ENCODE peak calls at places on chromosomes 6 and 20, in five cellular contexts. One of them, this sample, is unnamed.

GRCh38 chr6:69732640-69733039 is 64.2 kb downstream of the LMBRD1 start:
- DNase-seq in HepG2: no peak
- DNase-seq in K562: peak
- DNase-seq in HCT116: no peak
- DNase-seq in GM12878: peak
- DNase-seq in this sample: peak

GRCh38 chr6:25050356-25050755 is 114.6 kb upstream of the RIPOR2 start:
- DNase-seq in HCT116: no peak
- DNase-seq in HepG2: no peak
- DNase-seq in K562: peak
- DNase-seq in GM12878: no peak
- DNase-seq in this sample: no peak

GRCh38 chr6:71015392-71015791 is 58.5 kb upstream of the B3GAT2 start:
- DNase-seq in K562: no peak
- DNase-seq in HCT116: no peak
- DNase-seq in GM12878: no peak
- DNase-seq in HepG2: no peak
- DNase-seq in this sample: no peak

GRCh38 chr20:3477861-3478544 is 7.2 kb downstream of the ATRN start:
- DNase-seq in HepG2: peak
- DNase-seq in HCT116: no peak
- DNase-seq in K562: no peak
- DNase-seq in GM12878: no peak
- DNase-seq in this sample: no peak

GRCh38 chr6:2047855-2048254 is 197.6 kb downstream of the GMDS start:
- DNase-seq in HepG2: no peak
- DNase-seq in HCT116: no peak
- DNase-seq in K562: no peak
- DNase-seq in GM12878: no peak
- DNase-seq in this sample: no peak

GRCh38 chr6:129590408-129591022 is 119.5 kb downstream of the ARHGAP18 start:
- DNase-seq in K562: no peak
- DNase-seq in HCT116: no peak
- DNase-seq in GM12878: no peak
- DNase-seq in HepG2: no peak
- DNase-seq in this sample: no peak

GRCh38 chr20:48640871-48641270 is 186.9 kb downstream of the PREX1 start:
- DNase-seq in K562: no peak
- DNase-seq in GM12878: no peak
- DNase-seq in HepG2: no peak
- DNase-seq in HCT116: no peak
- DNase-seq in this sample: no peak

GRCh38 chr6:135664527-135664926 is 167.0 kb upstream of the AHI1 start:
- DNase-seq in HCT116: no peak
- DNase-seq in K562: no peak
- DNase-seq in GM12878: no peak
- DNase-seq in HepG2: no peak
- DNase-seq in this sample: no peak

GRCh38 chr20:44962483-44962882 is 2.3 kb upstream of the TOMM34 start:
- DNase-seq in K562: no peak
- DNase-seq in GM12878: no peak
- DNase-seq in HepG2: no peak
- DNase-seq in HCT116: no peak
- DNase-seq in this sample: no peak

GRCh38 chr6:43256670-43257664 is 13.7 kb downstream of the TTBK1 start:
- DNase-seq in GM12878: no peak
- DNase-seq in HCT116: no peak
- DNase-seq in K562: no peak
- DNase-seq in HepG2: no peak
- DNase-seq in this sample: no peak

GRCh38 chr6:47348316-47348863 is 38.7 kb upstream of the TNFRSF21 start:
- DNase-seq in HCT116: no peak
- DNase-seq in K562: no peak
- DNase-seq in GM12878: no peak
- DNase-seq in HepG2: no peak
- DNase-seq in this sample: no peak

GRCh38 chr6:119716668-119717270 is 367.2 kb upstream of the MAN1A1 start:
- DNase-seq in HCT116: no peak
- DNase-seq in HepG2: no peak
- DNase-seq in GM12878: no peak
- DNase-seq in K562: no peak
- DNase-seq in this sample: no peak

GRCh38 chr6:41705329-41705995 is 29.9 kb downstream of the TFEB start:
- DNase-seq in GM12878: no peak
- DNase-seq in HCT116: no peak
- DNase-seq in HepG2: no peak
- DNase-seq in K562: no peak
- DNase-seq in this sample: no peak

GRCh38 chr6:124040655-124041054 is 237.0 kb downstream of the NKAIN2 start:
- DNase-seq in GM12878: no peak
- DNase-seq in K562: no peak
- DNase-seq in HepG2: no peak
- DNase-seq in HCT116: no peak
- DNase-seq in this sample: no peak

GRCh38 chr6:41040101-41040910 is 1.3 kb upstream of the UNC5CL start:
- DNase-seq in K562: peak
- DNase-seq in HCT116: no peak
- DNase-seq in HepG2: peak
- DNase-seq in GM12878: no peak
- DNase-seq in this sample: no peak

GRCh38 chr20:37727247-37727956 is 33.6 kb downstream of the CTNNBL1 start:
- DNase-seq in HepG2: peak
- DNase-seq in K562: no peak
- DNase-seq in GM12878: no peak
- DNase-seq in HCT116: no peak
- DNase-seq in this sample: no peak

GRCh38 chr20:38005866-38006265 is 27.4 kb downstream of the TTI1 start:
- DNase-seq in HepG2: no peak
- DNase-seq in HCT116: no peak
- DNase-seq in GM12878: no peak
- DNase-seq in K562: no peak
- DNase-seq in this sample: no peak

GRCh38 chr6:134706153-134706552 is 243.7 kb downstream of the ALDH8A1 start:
- DNase-seq in HepG2: no peak
- DNase-seq in GM12878: no peak
- DNase-seq in K562: no peak
- DNase-seq in HCT116: no peak
- DNase-seq in this sample: peak

GRCh38 chr6:14573267-14573666 is 455.7 kb downstream of the CD83 start:
- DNase-seq in HepG2: no peak
- DNase-seq in HCT116: no peak
- DNase-seq in K562: no peak
- DNase-seq in GM12878: no peak
- DNase-seq in this sample: no peak

GRCh38 chr6:53309059-53309896 is 39.5 kb downstream of the ELOVL5 start:
- DNase-seq in HCT116: no peak
- DNase-seq in K562: peak
- DNase-seq in GM12878: peak
- DNase-seq in HepG2: peak
- DNase-seq in this sample: peak

GRCh38 chr6:129393659-129394058 is 316.3 kb downstream of the ARHGAP18 start:
- DNase-seq in K562: no peak
- DNase-seq in HepG2: no peak
- DNase-seq in HCT116: no peak
- DNase-seq in GM12878: no peak
- DNase-seq in this sample: no peak

GRCh38 chr6:74731204-74731603 is 474.6 kb downstream of the COL12A1 start:
- DNase-seq in HepG2: no peak
- DNase-seq in K562: no peak
- DNase-seq in HCT116: no peak
- DNase-seq in GM12878: no peak
- DNase-seq in this sample: no peak

GRCh38 chr20:15012551-15012950 is 675.1 kb upstream of the FLRT3 start:
- DNase-seq in HepG2: no peak
- DNase-seq in HCT116: no peak
- DNase-seq in K562: no peak
- DNase-seq in GM12878: no peak
- DNase-seq in this sample: no peak

GRCh38 chr6:53302678-53303360 is 45.9 kb downstream of the ELOVL5 start:
- DNase-seq in K562: no peak
- DNase-seq in HCT116: no peak
- DNase-seq in GM12878: no peak
- DNase-seq in HepG2: peak
- DNase-seq in this sample: no peak

GRCh38 chr6:2021713-2022125 is 223.7 kb downstream of the GMDS start:
- DNase-seq in K562: no peak
- DNase-seq in HCT116: no peak
- DNase-seq in HepG2: no peak
- DNase-seq in GM12878: no peak
- DNase-seq in this sample: no peak

GRCh38 chr6:30806581-30807183 is 62.3 kb upstream of the IER3 start:
- DNase-seq in HCT116: peak
- DNase-seq in GM12878: no peak
- DNase-seq in HepG2: no peak
- DNase-seq in K562: no peak
- DNase-seq in this sample: peak

GRCh38 chr6:15447546-15448232 is 201.8 kb downstream of the JARID2 start:
- DNase-seq in HepG2: no peak
- DNase-seq in K562: no peak
- DNase-seq in GM12878: no peak
- DNase-seq in HCT116: no peak
- DNase-seq in this sample: no peak

DNA sequence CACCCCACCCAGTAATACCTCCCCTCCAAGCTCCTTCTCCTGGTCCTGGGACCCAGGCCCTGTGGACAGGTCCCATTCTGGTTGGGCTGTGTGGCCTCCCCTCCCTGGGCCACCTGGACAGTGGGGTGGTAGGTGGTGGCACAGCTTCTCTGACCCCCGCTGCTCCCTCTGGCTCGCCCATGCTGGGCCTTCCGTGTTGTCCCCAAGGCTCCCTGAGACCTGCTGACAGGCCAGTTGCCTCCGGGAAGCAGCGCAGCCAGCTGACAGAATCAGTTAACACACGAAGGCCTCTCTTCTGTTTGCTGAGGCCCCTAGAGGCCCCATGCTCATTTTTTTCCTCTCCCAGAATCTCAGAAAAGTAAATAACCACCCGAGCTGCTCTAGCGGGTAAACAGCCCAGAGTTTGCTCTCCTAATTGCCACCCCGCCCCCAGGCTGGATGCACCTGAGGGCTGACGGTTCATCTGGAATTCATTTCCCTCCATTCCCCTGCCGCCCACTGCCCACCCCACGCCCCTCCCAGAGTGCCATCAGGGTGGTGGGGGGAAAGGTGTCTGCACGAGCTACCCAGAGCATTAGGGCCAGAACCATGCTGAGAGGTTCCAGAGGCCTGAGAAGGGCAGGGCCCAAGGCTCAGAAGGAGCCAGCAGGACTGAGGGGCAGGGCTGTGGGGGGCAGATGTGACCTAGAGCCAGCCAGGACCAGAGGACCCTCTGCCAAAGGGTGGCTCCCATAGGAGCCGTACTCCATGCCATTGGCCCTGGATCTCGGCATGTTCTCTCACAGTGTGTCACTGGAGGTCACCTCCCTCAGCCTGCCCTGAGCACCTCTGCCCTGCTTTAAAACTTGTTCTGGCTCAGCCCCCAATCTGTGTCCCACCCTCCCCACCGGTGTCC is 157.5 kb downstream of the GRM4 start:
- DNase-seq in GM12878: no peak
- DNase-seq in K562: no peak
- DNase-seq in HCT116: no peak
- DNase-seq in HepG2: peak
- DNase-seq in this sample: peak
- TF ChIP-seq JUND in GM12878: no peak
- TF ChIP-seq JUND in K562: no peak
- TF ChIP-seq JUND in HCT116: no peak
- TF ChIP-seq JUND in HepG2: no peak
- TF ChIP-seq JUND in this sample: no peak

DNA sequence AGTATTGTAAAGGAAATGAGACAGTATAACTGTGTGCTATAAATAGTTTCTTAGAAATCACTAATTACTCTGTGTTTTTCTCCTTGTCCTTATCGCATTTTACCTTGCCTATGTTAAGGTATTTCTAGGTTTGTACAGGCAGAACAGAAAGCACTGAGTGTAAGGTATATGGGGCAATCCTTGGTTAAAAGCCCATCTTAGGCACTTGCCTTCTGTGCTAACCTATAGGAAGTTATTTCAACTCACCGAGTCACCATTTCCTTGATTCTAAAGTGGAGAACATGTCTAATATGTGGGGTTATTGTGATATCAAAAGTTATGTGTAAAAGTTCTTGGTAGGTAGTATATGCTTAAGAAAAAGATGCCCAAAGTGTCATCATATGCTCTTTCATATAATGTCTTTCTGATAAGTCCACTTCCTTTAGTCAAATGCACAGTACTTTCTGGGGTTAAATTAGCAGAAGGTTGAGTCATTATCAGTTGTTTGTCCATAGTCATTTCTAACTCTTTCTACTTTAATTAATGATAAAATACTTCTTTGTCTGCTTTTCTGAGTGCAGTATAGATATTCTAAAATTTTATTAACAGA is 276.4 kb downstream of the UTRN start:
- DNase-seq in GM12878: no peak
- DNase-seq in HepG2: no peak
- DNase-seq in HCT116: no peak
- DNase-seq in K562: no peak
- DNase-seq in this sample: no peak
- TF ChIP-seq JUND in GM12878: no peak
- TF ChIP-seq JUND in HepG2: no peak
- TF ChIP-seq JUND in HCT116: no peak
- TF ChIP-seq JUND in K562: no peak
- TF ChIP-seq JUND in this sample: no peak

GRCh38 chr20:33811763-33812672 is 870 bp downstream of the CHMP4B start:
- DNase-seq in HepG2: peak
- DNase-seq in HCT116: no peak
- DNase-seq in GM12878: no peak
- DNase-seq in K562: peak
- DNase-seq in this sample: peak
- TF ChIP-seq JUND in HepG2: no peak
- TF ChIP-seq JUND in HCT116: peak
- TF ChIP-seq JUND in GM12878: no peak
- TF ChIP-seq JUND in K562: peak
- TF ChIP-seq JUND in this sample: no peak

GRCh38 chr20:17622851-17623508 is 53.1 kb downstream of the DSTN start:
- DNase-seq in K562: no peak
- DNase-seq in HepG2: no peak
- DNase-seq in GM12878: no peak
- DNase-seq in HCT116: no peak
- DNase-seq in this sample: no peak
- TF ChIP-seq JUND in K562: no peak
- TF ChIP-seq JUND in HepG2: no peak
- TF ChIP-seq JUND in GM12878: no peak
- TF ChIP-seq JUND in HCT116: no peak
- TF ChIP-seq JUND in this sample: no peak

GRCh38 chr20:11035211-11035610 is 361.4 kb upstream of the JAG1 start:
- DNase-seq in HCT116: no peak
- DNase-seq in K562: no peak
- DNase-seq in HepG2: no peak
- DNase-seq in GM12878: no peak
- DNase-seq in this sample: no peak
- TF ChIP-seq JUND in HCT116: no peak
- TF ChIP-seq JUND in K562: no peak
- TF ChIP-seq JUND in HepG2: no peak
- TF ChIP-seq JUND in GM12878: no peak
- TF ChIP-seq JUND in this sample: no peak

This sample was measured in T47D.